ENCODE peak calls at places on chromosomes 6 and 20, in four cellular contexts. D is psoas muscle, Q is PC-3, X is cardiac muscle cell. O is an unnamed sample.

GRCh38 chr6:142416179-142416578 is 114.4 kb downstream of the ADGRG6 start:
- DNase-seq in Q (peak; percentile 41), X (peak; percentile 96), D (no peak), O (no peak)

GRCh38 chr6:121393711-121394110 is 41.7 kb upstream of the GJA1 start:
- DNase-seq in D (no peak), Q (no peak), X (no peak), O (no peak)

GRCh38 chr6:156280131-156280530 is 497.0 kb upstream of the ARID1B start:
- DNase-seq in Q (no peak), X (no peak), D (no peak), O (no peak)

GRCh38 chr6:35733633-35734032 is 3.2 kb upstream of the ARMC12 start:
- DNase-seq in X (no peak), D (no peak), Q (no peak), O (no peak)

GRCh38 chr6:137357263-137357947 is 136.8 kb downstream of the OLIG3 start:
- DNase-seq in D (no peak), X (no peak), Q (no peak), O (no peak)

GRCh38 chr6:3752538-3753227 is 1.2 kb upstream of the PXDC1 start:
- DNase-seq in Q (no peak), D (no peak), X (no peak), O (no peak)

GRCh38 chr20:62342910-62343309 is 24.2 kb downstream of the LAMA5 start:
- DNase-seq in Q (no peak), X (no peak), D (no peak), O (no peak)

GRCh38 chr20:62029296-62029695 is 36.4 kb downstream of the TAF4 start:
- DNase-seq in Q (no peak), D (no peak), X (no peak), O (no peak)

GRCh38 chr6:19873031-19873430 is 35.9 kb downstream of the ID4 start:
- DNase-seq in D (no peak), X (peak; percentile 9), Q (peak; percentile 10), O (no peak)

GRCh38 chr6:45450801-45451200 is 73.1 kb upstream of the SUPT3H start:
- DNase-seq in D (no peak), Q (no peak), X (no peak), O (no peak)

GRCh38 chr20:145877-146276 is 3.5 kb downstream of the DEFB126 start:
- DNase-seq in D (no peak), X (no peak), Q (no peak), O (no peak)

GRCh38 chr6:159729598-159729997 is 2.3 kb downstream of the WTAP start:
- DNase-seq in D (no peak), Q (no peak), X (peak; percentile 19), O (no peak)

GRCh38 chr6:139686308-139686707 is 311.9 kb upstream of the CITED2 start:
- DNase-seq in X (peak; percentile 30), D (peak; percentile 44), Q (peak; percentile 44), O (no peak)

GRCh38 chr20:51457281-51457932 is 85.1 kb downstream of the NFATC2 start:
- DNase-seq in Q (peak; percentile 98), D (peak; percentile 69), X (peak; percentile 82), O (no peak)

GRCh38 chr6:6547111-6547879 is 41.2 kb upstream of the LY86 start:
- DNase-seq in X (peak; percentile 90), Q (peak; percentile 90), D (peak; percentile 85), O (peak; percentile 55)

GRCh38 chr6:35311390-35312075 is 13.9 kb downstream of the DEF6 start:
- DNase-seq in X (no peak), Q (no peak), D (no peak), O (no peak)

GRCh38 chr6:15121443-15121842 is 124.4 kb upstream of the JARID2 start:
- DNase-seq in Q (no peak), D (no peak), X (no peak), O (no peak)

GRCh38 chr20:34952676-34953075 is 2.9 kb downstream of the GSS start:
- DNase-seq in X (peak; percentile 20), D (no peak), Q (no peak), O (no peak)

GRCh38 chr6:157751547-157752200 is 71.4 kb upstream of the SNX9 start:
- DNase-seq in D (no peak), X (no peak), Q (no peak), O (no peak)
- H3K9me3 ChIP-seq in D (no peaks in the 10 kb centered on the region), X (no peaks in the 10 kb centered on the region), Q (no peaks in the 10 kb centered on the region), O (no peaks in the 10 kb centered on the region)

GRCh38 chr6:169933251-169933821 is 181.9 kb downstream of the ERMARD start:
- DNase-seq in Q (no peak), X (no peak), D (no peak), O (no peak)
- H3K9me3 ChIP-seq in Q (no peaks in the 10 kb centered on the region), X (no peaks in the 10 kb centered on the region), D (no peaks in the 10 kb centered on the region), O (no peaks in the 10 kb centered on the region)

GRCh38 chr6:167404385-167405049 is 79.6 kb downstream of the TTLL2 start:
- DNase-seq in Q (no peak), X (no peak), D (no peak), O (no peak)
- H3K9me3 ChIP-seq in Q (no peaks in the 10 kb centered on the region), X (no peaks in the 10 kb centered on the region), D (no peaks in the 10 kb centered on the region), O (no peaks in the 10 kb centered on the region)

GRCh38 chr20:17735959-17736621 is 36.3 kb downstream of the BANF2 start:
- DNase-seq in Q (no peak), D (no peak), X (no peak), O (no peak)

GRCh38 chr20:17743677-17744076 is 43.9 kb downstream of the BANF2 start:
- DNase-seq in Q (no peak), D (no peak), X (no peak), O (no peak)

GRCh38 chr20:17738154-17738553 is 38.4 kb downstream of the BANF2 start:
- DNase-seq in X (no peak), D (no peak), Q (no peak), O (no peak)

GRCh38 chr20:17742426-17743130 is 42.8 kb downstream of the BANF2 start:
- DNase-seq in X (no peak), Q (no peak), D (no peak), O (no peak)

GRCh38 chr20:17741220-17741619 is 41.5 kb downstream of the BANF2 start:
- DNase-seq in D (no peak), X (no peak), Q (no peak), O (no peak)
- H3K9me3 ChIP-seq in D (peaks cover 6% of the 10 kb centered on the region), X (no peaks in the 10 kb centered on the region), Q (no peaks in the 10 kb centered on the region), O (peaks cover 2% of the 10 kb centered on the region)

GRCh38 chr6:152161501-152161900 is 354.0 kb downstream of the ESR1 start:
- DNase-seq in D (no peak), X (peak; percentile 19), Q (peak; percentile 16), O (no peak)
- H3K9me3 ChIP-seq in D (no peaks in the 10 kb centered on the region), X (no peaks in the 10 kb centered on the region), Q (no peaks in the 10 kb centered on the region), O (no peaks in the 10 kb centered on the region)

GRCh38 chr6:151693366-151693765 is 114.1 kb upstream of the ESR1 start:
- DNase-seq in X (no peak), Q (no peak), D (no peak), O (no peak)
- H3K9me3 ChIP-seq in X (no peaks in the 10 kb centered on the region), Q (no peaks in the 10 kb centered on the region), D (no peaks in the 10 kb centered on the region), O (no peaks in the 10 kb centered on the region)

GRCh38 chr6:164166515-164166914 is 752.0 kb downstream of the QKI start:
- DNase-seq in D (no peak), X (no peak), Q (no peak), O (no peak)
- H3K9me3 ChIP-seq in D (no peaks in the 10 kb centered on the region), X (no peaks in the 10 kb centered on the region), Q (no peaks in the 10 kb centered on the region), O (no peaks in the 10 kb centered on the region)

GRCh38 chr20:21322083-21322710 is 19.1 kb downstream of the XRN2 start:
- DNase-seq in Q (no peak), D (no peak), X (no peak), O (no peak)
- H3K9me3 ChIP-seq in Q (no peaks in the 10 kb centered on the region), D (peaks cover 8% of the 10 kb centered on the region), X (no peaks in the 10 kb centered on the region), O (peaks cover 11% of the 10 kb centered on the region)

DNA sequence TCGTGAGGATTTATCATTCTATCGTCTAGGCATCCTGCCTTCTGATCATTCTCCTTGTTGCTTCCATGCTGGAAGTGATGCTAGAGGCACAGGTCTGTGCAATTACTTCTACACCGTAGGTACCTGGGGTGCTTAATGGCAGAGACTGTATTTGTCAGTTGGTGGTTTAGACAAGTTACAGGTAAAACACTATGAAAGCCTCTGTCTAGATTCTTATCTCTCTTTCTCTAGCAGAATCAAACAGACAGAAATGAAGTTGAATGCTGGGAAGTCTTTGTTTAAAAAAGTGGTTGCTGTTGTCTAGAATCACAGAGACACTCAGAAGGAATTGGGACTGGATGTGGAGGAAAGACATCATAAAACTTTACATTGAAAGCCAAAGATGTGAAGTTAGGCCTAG is 290.0 kb downstream of the SOX4 start:
- DNase-seq in X (no peak), Q (no peak), D (no peak), O (no peak)
- H3K9me3 ChIP-seq in X (no peaks in the 10 kb centered on the region), Q (no peaks in the 10 kb centered on the region), D (no peaks in the 10 kb centered on the region), O (no peaks in the 10 kb centered on the region)

GRCh38 chr6:27112974-27113373 is 134.5 kb upstream of the PRSS16 start:
- DNase-seq in D (no peak), X (no peak), Q (no peak), O (no peak)

GRCh38 chr6:27111743-27112142 is 135.8 kb upstream of the PRSS16 start:
- DNase-seq in D (no peak), X (no peak), Q (no peak), O (no peak)

GRCh38 chr6:27119329-27119728 is 128.2 kb upstream of the PRSS16 start:
- DNase-seq in X (no peak), D (no peak), Q (no peak), O (no peak)

GRCh38 chr6:27119761-27120160 is 127.7 kb upstream of the PRSS16 start:
- DNase-seq in Q (no peak), X (no peak), D (no peak), O (no peak)

GRCh38 chr6:27114792-27115191 is 132.7 kb upstream of the PRSS16 start:
- DNase-seq in Q (no peak), D (no peak), X (no peak), O (no peak)
- H3K9me3 ChIP-seq in Q (peaks cover 22% of the 10 kb centered on the region), D (no peaks in the 10 kb centered on the region), X (no peaks in the 10 kb centered on the region), O (peaks cover 8% of the 10 kb centered on the region)